ENCODE peak calls at places on chromosomes 12 and 14, in five cellular contexts. B, R, T, V and H are unnamed samples.

GRCh38 chr14:30243805-30244204 is 315.2 kb upstream of the G2E3 start:
- DNase-seq in B (no peak), R (no peak), T (no peak), V (no peak), H (no peak)

GRCh38 chr12:92624236-92624635 is 78.6 kb upstream of the PLEKHG7 start:
- DNase-seq in B (no peak), R (no peak), T (no peak), V (no peak), H (no peak)

GRCh38 chr12:131100031-131100674 is 146.4 kb downstream of the ADGRD1 start:
- DNase-seq in B (no peak), R (no peak), T (no peak), V (no peak), H (no peak)

GRCh38 chr12:15532364-15532977 is 210.2 kb downstream of the PTPRO start:
- DNase-seq in B (peak; percentile 72), R (no peak), T (peak; percentile 28), V (peak; percentile 53), H (no peak)

GRCh38 chr14:35218963-35219362 is 73.2 kb upstream of the PSMA6 start:
- DNase-seq in B (no peak), R (no peak), T (no peak), V (no peak), H (no peak)

GRCh38 chr12:50042693-50043092 is 14.7 kb upstream of the ASIC1 start:
- DNase-seq in B (no peak), R (no peak), T (no peak), V (no peak), H (no peak)

GRCh38 chr12:72236071-72236705 is 36.0 kb upstream of the TRHDE start:
- DNase-seq in B (no peak), R (no peak), T (no peak), V (no peak), H (no peak)

GRCh38 chr12:81573228-81573627 is 185.9 kb downstream of the PPFIA2 start:
- DNase-seq in B (no peak), R (no peak), T (no peak), V (no peak), H (no peak)

GRCh38 chr12:132152411-132152821 is 8.2 kb downstream of the NOC4L start:
- DNase-seq in B (no peak), R (no peak), T (no peak), V (no peak), H (no peak)

GRCh38 chr12:107353312-107353711 is 260.0 kb upstream of the CRY1 start:
- DNase-seq in B (no peak), R (no peak), T (no peak), V (no peak), H (no peak)

GRCh38 chr12:59699408-59700144 is 103.7 kb downstream of the SLC16A7 start:
- DNase-seq in B (no peak), R (no peak), T (no peak), V (no peak), H (no peak)

GRCh38 chr12:109291531-109292341 is 17.3 kb downstream of the FOXN4 start:
- DNase-seq in B (no peak), R (no peak), T (no peak), V (peak; percentile 46), H (no peak)

GRCh38 chr12:115451785-115452736 is 768.1 kb upstream of the TBX3 start:
- DNase-seq in B (no peak), R (peak; percentile 65), T (no peak), V (no peak), H (no peak)

GRCh38 chr12:81598205-81598604 is 160.9 kb downstream of the PPFIA2 start:
- DNase-seq in B (no peak), R (no peak), T (no peak), V (no peak), H (no peak)

GRCh38 chr12:40325349-40325960 is 100.7 kb downstream of the LRRK2 start:
- DNase-seq in B (peak; percentile 59), R (peak; percentile 8), T (no peak), V (no peak), H (no peak)

GRCh38 chr12:65673732-65674131 is 150.6 kb upstream of the HMGA2 start:
- DNase-seq in B (no peak), R (no peak), T (no peak), V (no peak), H (no peak)

GRCh38 chr14:65019944-65020566 is 33.4 kb downstream of the FNTB start:
- DNase-seq in B (peak; percentile 53), R (peak; percentile 44), T (no peak), V (peak; percentile 28), H (no peak)

GRCh38 chr14:95273041-95273978 is 46.4 kb downstream of the CLMN start:
- DNase-seq in B (no peak), R (no peak), T (no peak), V (peak; percentile 79), H (no peak)

GRCh38 chr12:94147377-94147990 is 893 bp upstream of the PLXNC1 start:
- DNase-seq in B (no peak), R (no peak), T (no peak), V (no peak), H (no peak)

GRCh38 chr12:100573499-100574261 is at the start of gene GAS2L3:
- DNase-seq in B (peak; percentile 65), R (peak; percentile 88), T (peak; percentile 93), V (peak; percentile 91), H (no peak)

GRCh38 chr12:93753838-93754429 is 76.8 kb downstream of the CRADD start:
- DNase-seq in B (no peak), R (no peak), T (no peak), V (no peak), H (no peak)

GRCh38 chr12:75816892-75817291 is 214.7 kb downstream of the PHLDA1 start:
- DNase-seq in B (peak; percentile 58), R (no peak), T (no peak), V (no peak), H (no peak)

GRCh38 chr12:110270125-110270962 is 10.7 kb upstream of the ATP2A2 start:
- DNase-seq in B (no peak), R (peak; percentile 70), T (peak; percentile 25), V (no peak), H (no peak)

GRCh38 chr12:108302034-108302433 is 37.1 kb downstream of the CMKLR1 start:
- DNase-seq in B (no peak), R (no peak), T (no peak), V (no peak), H (no peak)

GRCh38 chr14:78950654-78951053 is 780.5 kb downstream of the NRXN3 start:
- DNase-seq in B (no peak), R (no peak), T (no peak), V (no peak), H (no peak)

GRCh38 chr12:44078273-44078672 is 242.4 kb downstream of the TMEM117 start:
- DNase-seq in B (no peak), R (no peak), T (no peak), V (no peak), H (no peak)

GRCh38 chr12:107525719-107526554 is 159.7 kb upstream of the PWP1 start:
- DNase-seq in B (no peak), R (no peak), T (no peak), V (no peak), H (no peak)

GRCh38 chr12:19546027-19546426 is 106.7 kb downstream of the AEBP2 start:
- DNase-seq in B (no peak), R (no peak), T (no peak), V (no peak), H (no peak)

GRCh38 chr12:91685917-91686316 is 459.7 kb downstream of the BTG1 start:
- DNase-seq in B (peak; percentile 23), R (no peak), T (no peak), V (no peak), H (no peak)

GRCh38 chr12:66188584-66189475 is at the start of gene IRAK3:
- DNase-seq in B (no peak), R (no peak), T (peak; percentile 96), V (peak; percentile 83), H (no peak)

GRCh38 chr12:101773560-101774206 is 34.4 kb upstream of the SYCP3 start:
- DNase-seq in B (peak; percentile 44), R (peak; percentile 68), T (peak; percentile 60), V (peak; percentile 69), H (no peak)

DNA sequence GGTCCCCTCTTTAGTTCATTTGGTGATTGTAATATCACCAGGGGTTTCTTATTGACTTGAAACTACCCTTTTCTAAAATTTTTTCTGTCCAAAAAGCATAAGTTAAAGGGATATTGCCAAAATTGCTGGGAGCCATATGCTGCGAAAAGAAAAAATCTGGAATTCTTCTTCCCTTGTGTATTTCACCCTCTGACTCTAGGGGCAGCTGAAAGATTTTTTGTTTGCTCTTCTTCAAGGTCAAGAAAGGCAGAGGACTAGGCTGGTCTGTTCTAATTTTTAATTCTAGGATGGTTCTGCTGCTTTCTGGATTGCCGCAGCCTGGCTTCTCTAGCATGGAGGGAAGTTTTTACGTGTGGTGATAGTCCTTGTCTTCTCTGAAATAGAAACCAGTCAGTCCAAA is 61.6 kb downstream of the FBXL14 start:
- DNase-seq in B (no peak), R (no peak), T (no peak), V (no peak), H (no peak)
- TF ChIP-seq POLR2AphosphoS5 in B (no peak), R (no peak), T (no peak), V (no peak), H (no peak)

GRCh38 chr14:68935761-68936209 is 43.3 kb downstream of the ACTN1 start:
- DNase-seq in B (no peak), R (peak; percentile 17), T (no peak), V (no peak), H (no peak)
- H3K27ac ChIP-seq in B (no peak overlapping the region), R (no peak overlapping the region), T (peak overlapping the region; percentile 33), V (peak overlapping the region; percentile 96), H (peak overlapping the region; percentile 83)

GRCh38 chr12:122366685-122367475 is 55.6 kb downstream of the CLIP1 start:
- DNase-seq in B (peak; percentile 78), R (peak; percentile 32), T (no peak), V (peak; percentile 19), H (no peak)

GRCh38 chr12:122363782-122364181 is 58.7 kb downstream of the CLIP1 start:
- DNase-seq in B (no peak), R (no peak), T (no peak), V (no peak), H (no peak)

GRCh38 chr12:122362758-122363157 is 59.7 kb downstream of the CLIP1 start:
- DNase-seq in B (no peak), R (no peak), T (no peak), V (no peak), H (no peak)

GRCh38 chr12:122371475-122372045 is 50.9 kb downstream of the CLIP1 start:
- DNase-seq in B (no peak), R (no peak), T (no peak), V (no peak), H (no peak)

GRCh38 chr12:122368361-122369073 is 54.0 kb downstream of the CLIP1 start:
- DNase-seq in B (no peak), R (no peak), T (no peak), V (no peak), H (no peak)
- TF ChIP-seq POLR2A in B (no peak), R (no peak), T (no peak), V (no peak), H (no peak)

DNA sequence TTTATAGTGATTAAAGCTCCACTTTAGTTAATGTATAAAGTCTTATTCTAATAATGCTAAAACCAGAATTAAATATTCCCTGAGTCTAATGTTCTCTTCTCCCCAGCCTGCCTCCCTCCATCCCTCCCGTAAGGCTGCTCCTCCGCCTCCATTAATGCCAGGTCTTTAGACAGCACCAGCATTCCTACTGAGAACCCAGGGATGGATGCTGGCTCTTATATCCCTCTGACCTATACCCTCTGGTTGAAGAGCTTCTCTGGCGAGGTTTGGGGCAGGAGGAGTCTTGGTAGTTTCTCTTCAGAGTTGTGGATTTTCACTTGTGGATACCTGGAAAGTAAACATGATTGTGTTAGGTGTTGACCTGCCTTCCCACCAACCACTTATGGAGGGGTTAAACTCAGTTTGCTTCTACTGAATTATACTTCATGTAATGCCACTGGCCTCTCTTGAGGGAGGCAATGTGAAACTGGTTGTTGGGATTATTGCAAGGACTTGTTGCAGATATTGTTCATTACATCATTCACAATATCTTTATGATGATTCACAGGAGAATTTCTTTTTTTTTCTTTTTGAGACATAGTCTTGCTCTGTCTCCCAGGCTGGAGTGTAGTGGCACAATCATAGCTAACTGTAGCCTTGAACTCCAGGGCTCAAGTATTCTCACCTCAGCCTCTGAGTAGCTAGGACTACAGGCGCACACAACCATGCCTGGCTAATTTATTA is 11.1 kb upstream of the SMAGP start:
- DNase-seq in B (no peak), R (no peak), T (no peak), V (no peak), H (no peak)
- TF ChIP-seq POLR2AphosphoS5 in B (no peak), R (no peak), T (no peak), V (no peak), H (no peak)